ENCODE peak calls at places on chromosome 7, in nine cellular contexts. P is osteocyte, A is MM.1S, V is RWPE1, J is pancreas, Y is endothelial cell, K is HFFc6, Q is brain microvascular endothelial cell, I is uterus. F is an unnamed sample.

GRCh38 chr7:41745451-41745850 is 42.6 kb upstream of the INHBA start:
- DNase-seq in P (no peak), A (no peak), V (no peak), J (no peak), Y (no peak), K (no peak), Q (no peak), I (no peak), F (no peak)

GRCh38 chr7:82015751-82016150 is 245.9 kb upstream of the HGF start:
- DNase-seq in P (no peak), A (no peak), V (peak), J (no peak), Y (no peak), K (no peak), Q (no peak), I (no peak), F (no peak)

GRCh38 chr7:7861211-7861633 is 107.4 kb upstream of the GLCCI1 start:
- DNase-seq in P (no peak), A (no peak), V (peak), J (no peak), Y (no peak), K (peak), Q (peak), I (no peak), F (no peak)

GRCh38 chr7:142711722-142712616 is 37.3 kb upstream of the PRSS1 start:
- DNase-seq in P (no peak), A (peak), V (peak), J (peak), Y (no peak), K (peak), Q (peak), I (no peak), F (no peak)

GRCh38 chr7:155987681-155988080 is 175.4 kb upstream of the SHH start:
- DNase-seq in P (no peak), A (no peak), V (no peak), J (no peak), Y (no peak), K (no peak), Q (no peak), I (no peak), F (peak)

GRCh38 chr7:87510430-87510875 is 35.0 kb upstream of the ABCB4 start:
- DNase-seq in P (no peak), A (no peak), V (no peak), J (no peak), Y (no peak), K (no peak), Q (no peak), I (no peak), F (no peak)

GRCh38 chr7:108190891-108191290 is 60.7 kb upstream of the LAMB4 start:
- DNase-seq in P (no peak), A (no peak), V (no peak), J (no peak), Y (no peak), K (no peak), Q (no peak), I (no peak), F (no peak)

GRCh38 chr7:120658516-120658915 is 199.4 kb downstream of the TSPAN12 start:
- DNase-seq in P (no peak), A (no peak), V (no peak), J (no peak), Y (no peak), K (no peak), Q (no peak), I (no peak), F (no peak)

GRCh38 chr7:9761224-9761623 is 1212.4 kb upstream of the PHF14 start:
- DNase-seq in P (no peak), A (no peak), V (no peak), J (no peak), Y (no peak), K (no peak), Q (no peak), I (no peak), F (no peak)

GRCh38 chr7:123795917-123796316 is 47.1 kb upstream of the WASL start:
- DNase-seq in P (no peak), A (no peak), V (no peak), J (no peak), Y (no peak), K (no peak), Q (no peak), I (no peak), F (no peak)

GRCh38 chr7:108166687-108167086 is 36.5 kb upstream of the LAMB4 start:
- DNase-seq in P (no peak), A (no peak), V (no peak), J (no peak), Y (no peak), K (no peak), Q (no peak), I (no peak), F (no peak)

GRCh38 chr7:41570766-41571165 is 132.1 kb downstream of the INHBA start:
- DNase-seq in P (no peak), A (no peak), V (no peak), J (no peak), Y (no peak), K (no peak), Q (no peak), I (no peak), F (no peak)

GRCh38 chr7:141534757-141535737 is 16.2 kb upstream of the AGK start:
- DNase-seq in P (peak), A (no peak), V (no peak), J (no peak), Y (no peak), K (no peak), Q (no peak), I (no peak), F (no peak)

GRCh38 chr7:4714767-4715384 is 32.8 kb downstream of the FOXK1 start:
- DNase-seq in P (no peak), A (no peak), V (no peak), J (no peak), Y (no peak), K (no peak), Q (no peak), I (no peak), F (no peak)

GRCh38 chr7:155234950-155235789 is 62.5 kb upstream of the INSIG1 start:
- DNase-seq in P (no peak), A (no peak), V (no peak), J (peak), Y (no peak), K (no peak), Q (no peak), I (no peak), F (no peak)

GRCh38 chr7:50418086-50418515 is 32.0 kb downstream of the FIGNL1 start:
- DNase-seq in P (peak), A (peak), V (peak), J (peak), Y (peak), K (peak), Q (peak), I (peak), F (no peak)

GRCh38 chr7:69166979-69167516 is 431.2 kb upstream of the AUTS2 start:
- DNase-seq in P (no peak), A (no peak), V (no peak), J (no peak), Y (no peak), K (no peak), Q (no peak), I (no peak), F (no peak)

GRCh38 chr7:44757311-44757710 is 8.7 kb downstream of the ZMIZ2 start:
- DNase-seq in P (no peak), A (no peak), V (no peak), J (no peak), Y (no peak), K (no peak), Q (no peak), I (peak), F (peak)

GRCh38 chr7:44215531-44215930 is 14.8 kb downstream of the YKT6 start:
- DNase-seq in P (no peak), A (no peak), V (no peak), J (no peak), Y (no peak), K (no peak), Q (no peak), I (no peak), F (peak)

GRCh38 chr7:68720722-68721121 is 877.6 kb upstream of the AUTS2 start:
- DNase-seq in P (no peak), A (peak), V (no peak), J (no peak), Y (no peak), K (no peak), Q (peak), I (no peak), F (no peak)

GRCh38 chr7:3436746-3437145 is 135.7 kb downstream of the SDK1 start:
- DNase-seq in P (no peak), A (no peak), V (peak), J (no peak), Y (no peak), K (no peak), Q (peak), I (no peak), F (no peak)

GRCh38 chr7:32206987-32207386 is 136.8 kb upstream of the PDE1C start:
- DNase-seq in P (peak), A (no peak), V (no peak), J (no peak), Y (peak), K (no peak), Q (peak), I (no peak), F (no peak)

GRCh38 chr7:69412331-69413146 is 185.7 kb upstream of the AUTS2 start:
- DNase-seq in P (no peak), A (no peak), V (no peak), J (no peak), Y (no peak), K (no peak), Q (peak), I (no peak), F (no peak)

GRCh38 chr7:158061031-158061630 is 526.5 kb downstream of the PTPRN2 start:
- DNase-seq in P (no peak), A (no peak), V (no peak), J (no peak), Y (no peak), K (no peak), Q (no peak), I (no peak), F (peak)

GRCh38 chr7:146736446-146737190 is 620.0 kb downstream of the CNTNAP2 start:
- DNase-seq in P (no peak), A (peak), V (no peak), J (no peak), Y (no peak), K (no peak), Q (peak), I (no peak), F (no peak)

GRCh38 chr7:140041626-140042385 is 20.9 kb downstream of the PARP12 start:
- DNase-seq in P (peak), A (no peak), V (no peak), J (no peak), Y (no peak), K (no peak), Q (peak), I (no peak), F (no peak)

GRCh38 chr7:85030893-85031292 is 156.0 kb downstream of the SEMA3D start:
- DNase-seq in P (no peak), A (peak), V (peak), J (no peak), Y (no peak), K (peak), Q (peak), I (no peak), F (no peak)

GRCh38 chr7:135690566-135690965 is 28.3 kb downstream of the STMP1 start:
- DNase-seq in P (no peak), A (no peak), V (no peak), J (no peak), Y (no peak), K (peak), Q (peak), I (no peak), F (no peak)

GRCh38 chr7:36185092-36185491 is 32.0 kb downstream of the EEPD1 start:
- DNase-seq in P (no peak), A (no peak), V (no peak), J (no peak), Y (no peak), K (no peak), Q (no peak), I (no peak), F (no peak)

GRCh38 chr7:68321076-68321639 is 1277.1 kb upstream of the AUTS2 start:
- DNase-seq in P (no peak), A (peak), V (no peak), J (peak), Y (no peak), K (no peak), Q (no peak), I (no peak), F (no peak)

GRCh38 chr7:134802762-134803161 is 23.3 kb downstream of the CALD1 start:
- DNase-seq in P (no peak), A (no peak), V (no peak), J (no peak), Y (no peak), K (no peak), Q (no peak), I (no peak), F (no peak)

GRCh38 chr7:21346297-21346696 is 81.6 kb upstream of the SP4 start:
- DNase-seq in P (no peak), A (no peak), V (no peak), J (no peak), Y (no peak), K (no peak), Q (no peak), I (no peak), F (no peak)

GRCh38 chr7:35849954-35850353 is 49.1 kb downstream of the SEPTIN7 start:
- DNase-seq in P (no peak), A (no peak), V (no peak), J (no peak), Y (no peak), K (no peak), Q (no peak), I (no peak), F (no peak)

GRCh38 chr7:134870156-134870555 is 90.7 kb downstream of the CALD1 start:
- DNase-seq in P (no peak), A (no peak), V (no peak), J (no peak), Y (no peak), K (no peak), Q (no peak), I (no peak), F (no peak)

DNA sequence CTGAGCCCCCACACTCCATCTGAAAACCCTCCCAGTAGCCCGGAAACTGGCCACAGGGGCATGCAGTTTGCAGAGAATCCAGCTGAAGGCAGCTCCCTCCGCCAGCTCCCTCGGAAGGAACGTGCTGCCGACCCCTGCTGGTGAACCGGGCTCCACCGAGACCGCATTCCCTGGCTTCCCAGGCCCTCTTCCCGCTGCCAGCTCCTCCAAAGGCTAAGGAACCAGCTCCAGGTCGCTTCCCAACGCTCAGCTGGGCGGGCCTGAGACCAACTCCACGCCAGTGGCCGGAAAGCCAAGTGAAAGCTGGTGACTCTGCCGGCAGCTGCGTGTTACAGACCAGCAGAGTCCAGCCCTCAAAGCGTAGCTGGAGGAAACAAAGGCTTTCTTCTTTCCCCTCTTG is 35.8 kb downstream of the GPER1 start:
- DNase-seq in P (no peak), A (no peak), V (no peak), J (peak), Y (peak), K (no peak), Q (peak), I (peak), F (peak)
- TF ChIP-seq CTCF in P (peak), A (no peak), V (no peak), J (no peak), Y (peak), K (no peak), Q (peak), I (peak), F (peak)

DNA sequence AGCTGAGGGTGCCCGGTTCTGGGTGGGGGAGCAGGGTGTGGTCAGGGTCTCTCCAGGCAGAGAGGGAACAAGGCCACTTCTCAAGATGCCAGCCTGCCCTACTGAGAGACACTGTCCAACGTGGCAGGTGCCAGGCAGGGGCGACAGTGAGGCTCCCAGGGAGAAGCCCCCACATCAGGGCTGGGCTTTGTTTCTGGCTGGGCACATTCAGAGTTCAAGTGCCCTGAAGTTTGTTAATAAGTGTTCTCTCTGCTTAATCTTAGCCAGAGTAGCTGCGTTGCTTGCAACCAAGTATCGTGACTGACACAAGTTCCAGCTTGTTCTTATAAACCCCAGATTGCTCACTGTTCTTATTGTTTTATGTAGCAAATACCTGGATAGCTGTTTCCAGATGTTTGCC is 21.8 kb downstream of the FOXL3 start:
- DNase-seq in P (no peak), A (no peak), V (peak), J (no peak), Y (no peak), K (no peak), Q (no peak), I (no peak), F (peak)
- TF ChIP-seq CTCF in P (no peak), A (no peak), V (no peak), J (no peak), Y (no peak), K (no peak), Q (no peak), I (no peak), F (no peak)

GRCh38 chr7:97145068-97145467 is 27.6 kb downstream of the SDHAF3 start:
- DNase-seq in P (no peak), A (peak), V (peak), J (no peak), Y (no peak), K (peak), Q (no peak), I (no peak), F (no peak)
- TF ChIP-seq CTCF in P (peak), A (peak), V (peak), J (no peak), Y (peak), K (peak), Q (no peak), I (peak), F (peak)

GRCh38 chr7:151690597-151690996 is 170.9 kb upstream of the RHEB start:
- DNase-seq in P (no peak), A (no peak), V (no peak), J (no peak), Y (no peak), K (peak), Q (peak), I (no peak), F (no peak)
- TF ChIP-seq CTCF in P (no peak), A (no peak), V (no peak), J (no peak), Y (no peak), K (no peak), Q (no peak), I (no peak), F (no peak)

GRCh38 chr7:115775981-115776380 is 254.6 kb downstream of the TFEC start:
- DNase-seq in P (no peak), A (no peak), V (peak), J (peak), Y (no peak), K (no peak), Q (no peak), I (no peak), F (no peak)

GRCh38 chr7:115782716-115783460 is 247.7 kb downstream of the TFEC start:
- DNase-seq in P (no peak), A (no peak), V (no peak), J (no peak), Y (no peak), K (no peak), Q (no peak), I (no peak), F (no peak)

DNA sequence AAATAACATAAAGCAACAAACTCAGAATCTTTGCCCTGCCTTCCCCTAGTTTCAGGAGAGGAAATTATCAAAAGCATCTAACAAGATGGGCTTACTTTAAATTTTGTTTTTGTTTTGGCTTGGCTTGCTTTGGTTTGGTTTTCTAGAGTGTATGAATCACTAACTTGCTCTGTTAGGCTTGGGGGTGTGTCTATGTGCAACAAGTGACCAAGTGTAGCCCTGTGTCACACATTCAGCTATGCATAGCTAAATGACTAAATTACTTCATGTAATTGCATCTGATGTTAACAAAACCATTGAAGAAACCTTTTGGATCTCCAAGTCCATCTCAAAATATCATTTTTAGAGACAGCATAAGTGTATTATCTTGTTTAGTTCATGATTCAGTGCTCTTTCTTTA is 251.0 kb downstream of the TFEC start:
- DNase-seq in P (no peak), A (no peak), V (no peak), J (no peak), Y (no peak), K (peak), Q (peak), I (no peak), F (no peak)
- TF ChIP-seq CTCF in P (no peak), A (no peak), V (no peak), J (no peak), Y (no peak), K (no peak), Q (no peak), I (no peak), F (no peak)

DNA sequence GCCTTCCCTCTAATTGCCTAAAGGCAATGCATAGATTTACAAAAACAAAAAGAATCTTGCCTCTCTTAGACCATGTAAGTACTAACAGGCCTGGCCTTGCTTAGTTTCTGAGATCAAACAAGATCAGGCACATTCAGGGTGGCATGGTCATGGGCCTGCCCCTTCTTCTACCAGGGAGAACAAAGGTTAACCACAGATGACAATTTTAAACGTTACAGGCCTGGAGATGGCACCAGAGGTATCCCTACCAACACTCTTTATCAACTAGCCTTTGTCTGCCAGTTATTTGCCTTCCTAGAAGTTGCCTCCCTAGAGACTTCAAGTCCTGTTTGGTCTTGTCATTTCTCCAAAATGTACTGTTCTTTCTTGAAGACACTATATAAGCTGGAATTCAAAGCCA is 252.6 kb downstream of the DOCK4 start:
- DNase-seq in P (no peak), A (peak), V (peak), J (no peak), Y (no peak), K (peak), Q (no peak), I (no peak), F (no peak)
- TF ChIP-seq CTCF in P (peak), A (peak), V (peak), J (no peak), Y (no peak), K (peak), Q (no peak), I (no peak), F (peak)

DNA sequence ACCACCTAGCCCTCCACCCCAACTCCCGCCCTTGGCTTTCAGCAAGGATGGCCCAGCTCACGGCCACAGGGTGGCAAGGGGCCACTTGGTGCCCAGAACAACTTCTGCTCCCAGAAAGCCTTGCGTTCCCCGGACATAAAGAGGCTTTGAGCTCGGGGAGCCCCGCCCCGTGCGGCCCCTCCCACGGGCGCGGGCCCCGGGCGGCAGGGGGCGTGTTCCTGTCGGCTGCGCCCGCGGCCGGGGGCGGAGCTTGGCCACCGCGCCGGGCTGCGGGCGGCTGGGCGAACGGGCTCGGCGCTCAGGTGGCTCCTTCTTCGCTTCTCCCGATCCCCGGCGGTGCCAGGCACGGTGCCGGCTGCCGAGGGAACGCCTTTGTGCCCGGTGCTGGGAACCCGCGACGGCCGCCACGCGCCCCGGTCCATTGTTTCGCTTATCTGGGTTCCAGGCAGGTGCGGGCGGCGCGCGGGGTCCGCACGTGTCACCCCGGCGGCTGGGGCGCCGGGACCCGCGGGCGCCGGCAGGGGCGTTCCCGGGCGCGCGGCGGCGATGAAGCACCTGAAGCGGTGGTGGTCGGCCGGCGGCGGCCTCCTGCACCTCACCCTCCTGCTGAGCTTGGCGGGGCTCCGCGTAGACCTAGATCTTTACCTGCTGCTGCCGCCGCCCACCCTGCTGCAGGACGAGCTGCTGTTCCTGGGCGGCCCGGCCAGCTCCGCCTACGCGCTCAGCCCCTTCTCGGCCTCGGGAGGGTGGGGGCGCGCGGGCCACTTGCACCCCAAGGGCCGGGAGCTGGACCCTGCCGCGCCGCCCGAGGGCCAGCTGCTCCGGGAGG is at the start of gene NFE2L3:
- DNase-seq in P (peak), A (peak), V (peak), J (peak), Y (peak), K (peak), Q (peak), I (peak), F (no peak)
- TF ChIP-seq CTCF in P (peak), A (no peak), V (no peak), J (no peak), Y (no peak), K (peak), Q (no peak), I (no peak), F (peak)